ENCODE peak calls at places on chromosomes 7 and 10, in five cellular contexts. J, R, Q, L and K are unnamed samples.

GRCh38 chr7:138125598-138126111 is 49.4 kb downstream of the AKR1D1 start:
- DNase-seq in Q (no peak), R (peak; percentile 62), J (peak; percentile 81), L (no peak), K (no peak)

GRCh38 chr7:99623702-99624447 is 7.1 kb downstream of the ZSCAN25 start:
- DNase-seq in L (no peak), Q (no peak), J (no peak), R (peak; percentile 20), K (no peak)

GRCh38 chr10:48769706-48770105 is 85.0 kb downstream of the WDFY4 start:
- DNase-seq in L (no peak), J (no peak), R (no peak), Q (no peak), K (no peak)

GRCh38 chr10:93376372-93377296 is 105.5 kb downstream of the MYOF start:
- DNase-seq in Q (no peak), J (peak; percentile 81), L (peak; percentile 75), R (peak; percentile 79), K (no peak)

GRCh38 chr10:127384532-127384931 is 164.6 kb upstream of the NPS start:
- DNase-seq in J (no peak), L (no peak), Q (no peak), R (no peak), K (no peak)

GRCh38 chr7:30226593-30227268 is 57.7 kb upstream of the ZNRF2 start:
- DNase-seq in J (peak; percentile 59), L (no peak), Q (peak; percentile 75), R (no peak), K (no peak)

GRCh38 chr7:151017953-151018420 is 6.3 kb downstream of the ATG9B start:
- DNase-seq in J (peak; percentile 25), Q (peak; percentile 76), L (peak; percentile 92), R (peak; percentile 72), K (peak; percentile 67)

GRCh38 chr10:95260397-95260881 is 30.4 kb downstream of the PDLIM1 start:
- DNase-seq in R (peak; percentile 92), L (no peak), J (peak; percentile 94), Q (no peak), K (no peak)

GRCh38 chr7:44945479-44945878 is 33.3 kb downstream of the MYO1G start:
- DNase-seq in R (no peak), L (no peak), Q (no peak), J (no peak), K (no peak)

GRCh38 chr7:46934198-46934825 is 647.6 kb downstream of the TNS3 start:
- DNase-seq in Q (no peak), J (peak; percentile 20), R (no peak), L (no peak), K (no peak)

GRCh38 chr10:58948303-58948702 is 228.1 kb upstream of the PHYHIPL start:
- DNase-seq in Q (no peak), J (no peak), L (no peak), R (no peak), K (no peak)

GRCh38 chr10:61634711-61635110 is 28.0 kb upstream of the CABCOCO1 start:
- DNase-seq in Q (no peak), R (no peak), L (no peak), J (no peak), K (no peak)

GRCh38 chr10:45532501-45532900 is 140.1 kb downstream of the ZFAND4 start:
- DNase-seq in Q (no peak), R (no peak), L (no peak), J (peak; percentile 9), K (no peak)

GRCh38 chr7:133575726-133576125 is 322.8 kb downstream of the EXOC4 start:
- DNase-seq in Q (no peak), L (no peak), J (no peak), R (no peak), K (no peak)

GRCh38 chr7:150383710-150384397 is 4.7 kb downstream of the ZNF775 start:
- DNase-seq in R (no peak), L (peak; percentile 73), Q (peak; percentile 87), J (no peak), K (no peak)

GRCh38 chr7:6256709-6257535 is 15.5 kb downstream of the CYTH3 start:
- DNase-seq in J (peak; percentile 39), R (peak; percentile 62), L (no peak), Q (no peak), K (peak; percentile 73)

GRCh38 chr10:61350068-61350467 is 103.1 kb downstream of the TMEM26 start:
- DNase-seq in L (no peak), Q (no peak), J (no peak), R (no peak), K (no peak)

GRCh38 chr7:4128161-4128560 is 553.9 kb upstream of the FOXK1 start:
- DNase-seq in Q (no peak), L (peak; percentile 57), J (no peak), R (no peak), K (no peak)

GRCh38 chr10:13842119-13842518 is 255.4 kb downstream of the PRPF18 start:
- DNase-seq in J (no peak), Q (no peak), L (no peak), R (no peak), K (no peak)

GRCh38 chr7:95476904-95477594 is 8.7 kb upstream of the ASB4 start:
- DNase-seq in J (peak; percentile 37), R (peak; percentile 49), Q (no peak), L (no peak), K (peak; percentile 29)

DNA sequence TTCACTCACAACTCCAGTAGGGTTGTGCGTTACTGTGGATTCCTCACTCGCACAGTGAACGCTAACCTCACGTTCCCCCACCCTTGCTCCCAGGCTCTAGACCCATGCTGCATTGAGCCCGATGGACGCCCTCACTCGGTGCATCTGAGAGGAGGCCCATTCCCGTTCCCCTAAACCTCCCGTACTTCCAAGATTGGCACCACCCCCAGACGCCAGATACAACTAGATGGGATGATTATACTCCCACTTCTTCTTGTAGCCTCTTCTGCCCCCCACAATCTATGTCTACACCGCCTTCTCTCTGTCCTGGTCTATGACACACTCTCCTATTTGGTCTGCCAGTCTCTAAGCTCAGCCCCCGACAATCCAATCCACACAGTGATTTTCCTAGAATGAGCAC is 57.3 kb upstream of the NCAPG2 start:
- DNase-seq in J (no peak), R (no peak), Q (no peak), L (no peak), K (no peak)
- H3K36me3 ChIP-seq in J (peaks cover 38% of the 10 kb centered on the region), R (peaks cover 65% of the 10 kb centered on the region), Q (peaks cover 23% of the 10 kb centered on the region), L (peaks cover 2% of the 10 kb centered on the region), K (peaks cover 89% of the 10 kb centered on the region)

GRCh38 chr10:125026974-125027735 is 85.2 kb downstream of the ZRANB1 start:
- DNase-seq in R (no peak), Q (no peak), L (peak; percentile 70), J (no peak), K (no peak)

GRCh38 chr10:125026036-125026931 is 84.4 kb downstream of the ZRANB1 start:
- DNase-seq in J (no peak), Q (no peak), L (peak; percentile 66), R (no peak), K (no peak)

GRCh38 chr10:125027889-125028288 is 86.0 kb downstream of the ZRANB1 start:
- DNase-seq in L (peak; percentile 60), Q (no peak), R (no peak), J (no peak), K (no peak)

GRCh38 chr10:125029584-125030242 is 87.8 kb downstream of the ZRANB1 start:
- DNase-seq in L (peak; percentile 16), Q (no peak), R (no peak), J (peak; percentile 9), K (no peak)

GRCh38 chr10:125028291-125028867 is 86.5 kb downstream of the ZRANB1 start:
- DNase-seq in R (no peak), L (peak; percentile 71), Q (no peak), J (no peak), K (no peak)
- H3K36me3 ChIP-seq in R (peaks cover 42% of the 10 kb centered on the region), L (no peaks in the 10 kb centered on the region), Q (no peaks in the 10 kb centered on the region), J (peaks cover 6% of the 10 kb centered on the region), K (peaks cover 8% of the 10 kb centered on the region)

GRCh38 chr7:139640678-139641077 is 117.2 kb downstream of the CLEC2L start:
- DNase-seq in R (no peak), Q (no peak), L (no peak), J (no peak), K (no peak)
- H3K36me3 ChIP-seq in R (peaks cover 20% of the 10 kb centered on the region), Q (no peaks in the 10 kb centered on the region), L (no peaks in the 10 kb centered on the region), J (peaks cover 7% of the 10 kb centered on the region), K (peaks cover 24% of the 10 kb centered on the region)

GRCh38 chr7:139592801-139593461 is 69.4 kb downstream of the CLEC2L start:
- DNase-seq in L (no peak), Q (no peak), J (no peak), R (no peak), K (no peak)
- H3K36me3 ChIP-seq in L (no peaks in the 10 kb centered on the region), Q (peaks cover 68% of the 10 kb centered on the region), J (peaks cover 19% of the 10 kb centered on the region), R (peaks cover 67% of the 10 kb centered on the region), K (peaks cover 97% of the 10 kb centered on the region)

DNA sequence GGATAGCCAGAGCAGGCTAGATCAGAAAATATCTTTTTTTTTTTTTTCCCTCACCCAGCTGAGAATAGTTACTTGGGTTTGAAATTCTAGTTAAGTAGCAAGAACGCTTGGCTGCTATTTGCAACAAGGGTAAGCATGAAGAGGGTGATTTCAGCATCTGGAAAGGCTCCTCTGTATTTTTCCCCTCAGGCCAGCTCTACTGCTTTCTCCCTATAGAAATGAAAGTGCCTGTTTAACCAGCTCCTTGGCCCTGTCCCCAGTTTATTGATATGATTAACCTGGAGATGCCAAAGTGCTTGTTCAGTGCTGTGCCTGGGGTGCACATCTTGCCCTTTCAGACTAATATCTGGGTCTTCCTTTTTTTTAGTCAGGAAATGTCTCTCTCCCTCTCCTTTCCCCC is 37.1 kb downstream of the AP3M1 start:
- DNase-seq in R (no peak), Q (no peak), J (peak; percentile 19), L (no peak), K (no peak)
- H3K36me3 ChIP-seq in R (peaks cover 99% of the 10 kb centered on the region), Q (peaks cover 41% of the 10 kb centered on the region), J (peaks cover 42% of the 10 kb centered on the region), L (peaks cover 18% of the 10 kb centered on the region), K (peaks cover 99% of the 10 kb centered on the region)